ENCODE peak calls at places on chromosomes 4 and X, in five cellular contexts. Z is lower leg skin, X is hepatic stellate cell, N is NCI-H187, J is T-helper 2 cell. H is an unnamed sample.

GRCh38 chr4:73139991-73140390 is 70.5 kb upstream of the COX18 start:
- DNase-seq in Z (no peak), X (no peak), N (no peak), J (no peak), H (no peak)

GRCh38 chr4:51895816-51896408 is 53.0 kb downstream of the DCUN1D4 start:
- DNase-seq in Z (peak), X (peak), N (peak), J (peak), H (peak)

GRCh38 chr4:87051121-87051713 is 116.4 kb downstream of the AFF1 start:
- DNase-seq in Z (no peak), X (no peak), N (no peak), J (no peak), H (no peak)

GRCh38 chr4:21848001-21848400 is 100.6 kb downstream of the KCNIP4 start:
- DNase-seq in Z (no peak), X (no peak), N (no peak), J (no peak), H (no peak)

GRCh38 chr4:788636-789297 is 37.2 kb downstream of the CPLX1 start:
- DNase-seq in Z (no peak), X (no peak), N (no peak), J (no peak), H (no peak)

GRCh38 chr4:139550724-139551429 is 5.1 kb downstream of the SETD7 start:
- DNase-seq in Z (no peak), X (no peak), N (no peak), J (no peak), H (no peak)

GRCh38 chr4:149951501-149951900 is 126.7 kb upstream of the DCLK2 start:
- DNase-seq in Z (no peak), X (no peak), N (no peak), J (no peak), H (no peak)

GRCh38 chr4:120771907-120772306 is 150.6 kb downstream of the PRDM5 start:
- DNase-seq in Z (no peak), X (no peak), N (no peak), J (no peak), H (no peak)

GRCh38 chr4:177964693-177965168 is 522.5 kb upstream of the AGA start:
- DNase-seq in Z (no peak), X (no peak), N (no peak), J (no peak), H (no peak)

GRCh38 chr4:153788419-153789276 is at the start of gene SFRP2:
- DNase-seq in Z (no peak), X (no peak), N (no peak), J (no peak), H (no peak)

GRCh38 chr4:4575284-4576211 is 33.7 kb upstream of the STX18 start:
- DNase-seq in Z (no peak), X (peak), N (peak), J (peak), H (peak)

GRCh38 chr4:182278729-182279128 is 35.5 kb downstream of the TENM3 start:
- DNase-seq in Z (no peak), X (no peak), N (no peak), J (no peak), H (no peak)

GRCh38 chr4:55851885-55852284 is 1.6 kb upstream of the EXOC1 start:
- DNase-seq in Z (peak), X (no peak), N (no peak), J (no peak), H (no peak)

GRCh38 chr4:152992027-152992426 is 55.9 kb downstream of the FHDC1 start:
- DNase-seq in Z (no peak), X (no peak), N (no peak), J (no peak), H (no peak)

GRCh38 chr4:133151681-133152329 is 2.7 kb downstream of the PCDH10 start:
- DNase-seq in Z (no peak), X (peak), N (no peak), J (no peak), H (no peak)

GRCh38 chrX:97907791-97908190 is 1024.1 kb downstream of the RPA4 start:
- DNase-seq in Z (no peak), X (no peak), N (no peak), J (no peak), H (no peak)

GRCh38 chrX:56233682-56234081 is 1.5 kb downstream of the KLF8 start:
- DNase-seq in Z (peak), X (peak), N (no peak), J (no peak), H (peak)

GRCh38 chrX:81336455-81337144 is 134.7 kb downstream of the SH3BGRL start:
- DNase-seq in Z (no peak), X (no peak), N (no peak), J (no peak), H (no peak)

GRCh38 chrX:45803383-45803921 is 602.8 kb upstream of the DIPK2B start:
- DNase-seq in Z (no peak), X (peak), N (no peak), J (no peak), H (no peak)

GRCh38 chr4:27716693-27717505 is 856.3 kb downstream of the STIM2 start:
- DNase-seq in Z (no peak), X (no peak), N (no peak), J (no peak), H (no peak)

GRCh38 chr4:78936989-78937388 is 2.2 kb downstream of the PAQR3 start:
- DNase-seq in Z (no peak), X (no peak), N (no peak), J (no peak), H (no peak)

GRCh38 chr4:7826909-7827306 is 112.8 kb downstream of the AFAP1 start:
- DNase-seq in Z (no peak), X (no peak), N (no peak), J (no peak), H (no peak)

GRCh38 chr4:128565565-128566186 is 243.8 kb upstream of the JADE1 start:
- DNase-seq in Z (no peak), X (no peak), N (no peak), J (no peak), H (peak)

GRCh38 chr4:159855731-159856130 is 752.9 kb downstream of the RAPGEF2 start:
- DNase-seq in Z (no peak), X (no peak), N (no peak), J (no peak), H (no peak)

GRCh38 chr4:85127653-85128052 is 161.2 kb upstream of the WDFY3 start:
- DNase-seq in Z (no peak), X (peak), N (no peak), J (no peak), H (peak)

GRCh38 chr4:56210397-56210796 is 176.9 kb downstream of the AASDH start:
- DNase-seq in Z (no peak), X (no peak), N (no peak), J (no peak), H (no peak)

GRCh38 chrX:104187931-104188330 is 21.7 kb downstream of the FAM199X start:
- DNase-seq in Z (no peak), X (no peak), N (no peak), J (no peak), H (no peak)

GRCh38 chrX:24561121-24561520 is 86.0 kb downstream of the PCYT1B start:
- DNase-seq in Z (no peak), X (peak), N (no peak), J (no peak), H (no peak)

GRCh38 chrX:154602766-154603437 is 16.2 kb downstream of the CTAG1B start:
- DNase-seq in Z (no peak), X (no peak), N (no peak), J (no peak), H (no peak)

GRCh38 chrX:128020701-128021100 is 31.5 kb downstream of the ACTRT1 start:
- DNase-seq in Z (no peak), X (no peak), N (no peak), J (no peak), H (no peak)

H was measured in pancreas.